ENCODE peak calls at places on chromosomes 3 and 15, in nine cellular contexts. T is tibial artery; G is endodermal cell; O is GM23248; U is SJCRH30; S is CD4-positive, alpha-beta memory T cell; Q is ovary; N is Panc1; J is transverse colon. V is an unnamed sample.

GRCh38 chr3:142318331-142318730 is 92.9 kb upstream of the GK5 start:
- DNase-seq in U (no peak), O (peak; percentile 51), T (no peak), N (no peak), Q (no peak), J (no peak), S (no peak), G (no peak), V (no peak)

GRCh38 chr3:29291262-29291981 is 10.6 kb downstream of the RBMS3 start:
- DNase-seq in N (no peak), G (no peak), S (no peak), T (no peak), Q (no peak), J (no peak), U (peak; percentile 26), O (no peak), V (no peak)

GRCh38 chr3:64459711-64460110 is 228.1 kb downstream of the ADAMTS9 start:
- DNase-seq in O (peak; percentile 81), T (no peak), U (no peak), Q (no peak), J (no peak), G (no peak), N (no peak), S (no peak), V (no peak)

GRCh38 chr3:57557088-57557537 is 1.0 kb downstream of the PDE12 start:
- DNase-seq in S (peak; percentile 49), U (peak; percentile 5), O (peak; percentile 79), G (peak; percentile 62), N (no peak), Q (no peak), T (no peak), J (peak; percentile 29), V (no peak)

GRCh38 chr3:139173372-139174108 is 128.8 kb upstream of the PRR23C start:
- DNase-seq in J (peak; percentile 32), T (no peak), G (no peak), U (no peak), O (peak; percentile 76), S (no peak), N (peak; percentile 8), Q (peak; percentile 47), V (no peak)

GRCh38 chr3:106007512-106007911 is 138.7 kb upstream of the CBLB start:
- DNase-seq in N (no peak), U (no peak), T (no peak), G (peak; percentile 59), Q (no peak), J (no peak), S (no peak), O (no peak), V (no peak)

GRCh38 chr15:45732544-45733130 is 97.8 kb downstream of the SQOR start:
- DNase-seq in Q (no peak), G (no peak), S (no peak), N (no peak), T (no peak), J (peak; percentile 20), O (no peak), U (no peak), V (no peak)

GRCh38 chr15:91151781-91152563 is 51.9 kb downstream of the SV2B start:
- DNase-seq in Q (no peak), G (no peak), N (no peak), O (no peak), S (no peak), U (no peak), J (no peak), T (no peak), V (no peak)

GRCh38 chr3:172517859-172518466 is 5.3 kb downstream of the TNFSF10 start:
- DNase-seq in N (no peak), S (peak; percentile 36), O (peak; percentile 23), U (no peak), T (no peak), Q (no peak), J (no peak), G (no peak), V (no peak)

GRCh38 chr3:77411990-77412389 is 372.1 kb downstream of the ROBO2 start:
- DNase-seq in G (no peak), U (no peak), S (no peak), Q (no peak), T (no peak), O (peak; percentile 68), N (no peak), J (no peak), V (no peak)

GRCh38 chr3:177440456-177441105 is 243.3 kb upstream of the TBL1XR1 start:
- DNase-seq in O (peak; percentile 47), G (no peak), N (no peak), T (no peak), Q (no peak), S (no peak), J (no peak), U (no peak), V (no peak)

GRCh38 chr3:40920041-40920440 is 279.3 kb upstream of the CTNNB1 start:
- DNase-seq in N (no peak), J (no peak), S (no peak), G (peak; percentile 56), Q (no peak), U (no peak), O (peak; percentile 29), T (no peak), V (no peak)

GRCh38 chr3:152968388-152969024 is 133.6 kb downstream of the P2RY1 start:
- DNase-seq in N (no peak), J (no peak), Q (no peak), S (no peak), G (no peak), T (no peak), O (peak; percentile 87), U (no peak), V (no peak)

GRCh38 chr15:60720493-60721231 is 241.7 kb upstream of the ICE2 start:
- DNase-seq in T (no peak), U (no peak), Q (no peak), O (no peak), G (no peak), S (peak; percentile 69), N (no peak), J (no peak), V (no peak)

GRCh38 chr15:95304874-95305271 is 1025.6 kb upstream of the NR2F2 start:
- DNase-seq in Q (no peak), N (no peak), T (no peak), O (peak; percentile 13), G (no peak), U (no peak), S (no peak), J (no peak), V (no peak)

GRCh38 chr3:73107215-73107614 is 45.8 kb downstream of the EBLN2 start:
- DNase-seq in U (no peak), T (no peak), O (no peak), Q (no peak), N (no peak), G (peak; percentile 10), J (no peak), S (no peak), V (no peak)

GRCh38 chr3:139421459-139421858 is 32.0 kb upstream of the COPB2 start:
- DNase-seq in T (no peak), O (no peak), N (no peak), J (no peak), G (no peak), U (no peak), S (no peak), Q (no peak), V (no peak)

GRCh38 chr3:11600501-11601282 is 43.0 kb downstream of the VGLL4 start:
- DNase-seq in N (peak; percentile 96), G (peak; percentile 89), Q (peak; percentile 81), T (peak; percentile 91), J (peak; percentile 65), S (no peak), U (peak; percentile 88), O (peak; percentile 99), V (peak; percentile 80)

GRCh38 chr15:25060996-25061620 is 106.3 kb downstream of the SNRPN start:
- DNase-seq in S (no peak), U (no peak), T (peak; percentile 38), J (no peak), Q (peak; percentile 17), O (no peak), N (no peak), G (peak; percentile 29), V (peak; percentile 5)

GRCh38 chr15:25061808-25062550 is 107.2 kb downstream of the SNRPN start:
- DNase-seq in U (no peak), Q (peak; percentile 12), J (no peak), N (no peak), S (no peak), T (peak; percentile 50), G (peak; percentile 32), O (no peak), V (peak; percentile 2)

GRCh38 chr15:25058080-25058785 is 103.4 kb downstream of the SNRPN start:
- DNase-seq in S (no peak), T (peak; percentile 59), Q (peak; percentile 29), G (peak; percentile 35), N (no peak), U (no peak), J (no peak), O (no peak), V (peak; percentile 3)

GRCh38 chr15:25060472-25060803 is 105.7 kb downstream of the SNRPN start:
- DNase-seq in Q (peak; percentile 18), S (no peak), O (no peak), N (no peak), U (no peak), J (no peak), T (no peak), G (no peak), V (peak; percentile 4)

GRCh38 chr15:25059698-25060471 is 105.1 kb downstream of the SNRPN start:
- DNase-seq in G (peak; percentile 22), Q (peak; percentile 8), U (no peak), T (peak; percentile 48), J (no peak), S (no peak), N (no peak), O (no peak), V (peak; percentile 2)
- H3K9me3 ChIP-seq in G (peaks cover 100% of the 10 kb centered on the region), Q (peaks cover 66% of the 10 kb centered on the region), U (no peaks in the 10 kb centered on the region), T (peaks cover 100% of the 10 kb centered on the region), J (peaks cover 100% of the 10 kb centered on the region), S (peaks cover 24% of the 10 kb centered on the region), N (peaks cover 68% of the 10 kb centered on the region), O (no peaks in the 10 kb centered on the region), V (no peaks in the 10 kb centered on the region)

GRCh38 chr15:74417670-74418069 is 16.1 kb downstream of the SEMA7A start:
- DNase-seq in O (no peak), Q (no peak), G (no peak), T (no peak), S (no peak), U (no peak), J (no peak), N (no peak), V (no peak)
- H3K4me1 ChIP-seq in O (peaks cover 61% of the 10 kb centered on the region), Q (peaks cover 8% of the 10 kb centered on the region), G (peaks cover 9% of the 10 kb centered on the region), T (no peaks in the 10 kb centered on the region), S (no peaks in the 10 kb centered on the region), U (peaks cover 32% of the 10 kb centered on the region), J (no peaks in the 10 kb centered on the region), N (peaks cover 31% of the 10 kb centered on the region), V (peaks cover 6% of the 10 kb centered on the region)

DNA sequence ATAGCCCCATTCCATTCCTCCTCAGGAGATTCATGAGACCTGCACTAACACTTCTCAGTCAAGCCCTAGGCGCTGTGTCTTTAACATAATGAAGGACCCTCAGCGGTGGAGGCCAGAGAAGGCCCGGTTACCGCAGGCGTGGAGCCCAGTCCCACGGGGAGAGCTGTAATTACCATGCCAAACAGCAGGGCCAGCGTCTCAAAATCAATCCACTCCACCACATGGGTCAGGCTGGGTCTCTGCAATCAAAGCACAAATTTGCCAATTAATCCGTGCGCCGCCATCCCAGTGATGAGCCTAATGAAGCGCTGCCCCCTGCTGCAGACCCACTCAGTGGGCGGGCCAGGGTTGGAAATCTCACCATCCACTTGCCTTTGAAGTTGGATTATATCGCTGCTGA is 109.7 kb downstream of the OCA2 start:
- DNase-seq in N (no peak), Q (no peak), S (no peak), T (no peak), J (no peak), O (no peak), U (no peak), G (no peak), V (no peak)
- H3K27ac ChIP-seq in N (no peak overlapping the region), Q (no peak overlapping the region), S (no peak overlapping the region), T (no peak overlapping the region), J (no peak overlapping the region), O (no peak overlapping the region), U (no peak overlapping the region), G (no peak overlapping the region), V (no peak overlapping the region)

GRCh38 chr15:25234831-25235230 is 204.0 kb downstream of the UBE3A start:
- DNase-seq in O (no peak), S (no peak), J (no peak), T (no peak), N (no peak), Q (no peak), U (no peak), G (no peak), V (no peak)
- H3K9me3 ChIP-seq in O (no peaks in the 10 kb centered on the region), S (no peaks in the 10 kb centered on the region), J (no peaks in the 10 kb centered on the region), T (peaks cover 50% of the 10 kb centered on the region), N (no peaks in the 10 kb centered on the region), Q (no peaks in the 10 kb centered on the region), U (no peaks in the 10 kb centered on the region), G (no peaks in the 10 kb centered on the region), V (no peaks in the 10 kb centered on the region)

V was measured in uterus.